ENCODE peak calls at places on chromosomes 16 and 17, in five cellular contexts. One of them, this sample, is unnamed.

GRCh38 chr17:70713694-70714093 is 544.4 kb downstream of the KCNJ2 start:
- DNase-seq in AG04450: no peak
- DNase-seq in transverse colon: no peak
- DNase-seq in CD4-positive, alpha-beta T cell: no peak
- DNase-seq in WTC11: no peak
- DNase-seq in this sample: no peak

GRCh38 chr16:81263470-81264200 is 25.1 kb downstream of the BCO1 start:
- DNase-seq in AG04450: no peak
- DNase-seq in transverse colon: no peak
- DNase-seq in CD4-positive, alpha-beta T cell: no peak
- DNase-seq in WTC11: no peak
- DNase-seq in this sample: peak; percentile 7

GRCh38 chr16:73405851-73406250 is 357.9 kb upstream of the ZFHX3 start:
- DNase-seq in AG04450: no peak
- DNase-seq in transverse colon: no peak
- DNase-seq in CD4-positive, alpha-beta T cell: no peak
- DNase-seq in WTC11: no peak
- DNase-seq in this sample: peak; percentile 26

GRCh38 chr16:57639172-57639571 is 10.7 kb downstream of the ADGRG1 start:
- DNase-seq in AG04450: no peak
- DNase-seq in transverse colon: no peak
- DNase-seq in CD4-positive, alpha-beta T cell: no peak
- DNase-seq in WTC11: peak; percentile 75
- DNase-seq in this sample: no peak

GRCh38 chr16:46743232-46743719 is 4.9 kb downstream of the MYLK3 start:
- DNase-seq in AG04450: no peak
- DNase-seq in transverse colon: no peak
- DNase-seq in CD4-positive, alpha-beta T cell: no peak
- DNase-seq in WTC11: no peak
- DNase-seq in this sample: peak; percentile 32

GRCh38 chr16:17246577-17246885 is 224.2 kb downstream of the XYLT1 start:
- DNase-seq in AG04450: no peak
- DNase-seq in transverse colon: no peak
- DNase-seq in CD4-positive, alpha-beta T cell: no peak
- DNase-seq in WTC11: no peak
- DNase-seq in this sample: no peak

GRCh38 chr16:21084631-21085235 is 65.9 kb downstream of the DNAH3 start:
- DNase-seq in AG04450: no peak
- DNase-seq in transverse colon: no peak
- DNase-seq in CD4-positive, alpha-beta T cell: no peak
- DNase-seq in WTC11: no peak
- DNase-seq in this sample: no peak

GRCh38 chr17:79798296-79799173 is 1.7 kb upstream of the CBX8 start:
- DNase-seq in AG04450: no peak
- DNase-seq in transverse colon: no peak
- DNase-seq in CD4-positive, alpha-beta T cell: no peak
- DNase-seq in WTC11: peak; percentile 41
- DNase-seq in this sample: no peak

GRCh38 chr16:89720520-89720858 is 209 bp downstream of the VPS9D1 start:
- DNase-seq in AG04450: no peak
- DNase-seq in transverse colon: peak; percentile 75
- DNase-seq in CD4-positive, alpha-beta T cell: no peak
- DNase-seq in WTC11: peak; percentile 69
- DNase-seq in this sample: no peak

GRCh38 chr17:72185571-72185970 is 64.8 kb downstream of the SOX9 start:
- DNase-seq in AG04450: no peak
- DNase-seq in transverse colon: no peak
- DNase-seq in CD4-positive, alpha-beta T cell: no peak
- DNase-seq in WTC11: no peak
- DNase-seq in this sample: no peak

GRCh38 chr16:79656537-79657115 is 56.1 kb upstream of the MAF start:
- DNase-seq in AG04450: no peak
- DNase-seq in transverse colon: no peak
- DNase-seq in CD4-positive, alpha-beta T cell: no peak
- DNase-seq in WTC11: no peak
- DNase-seq in this sample: no peak

GRCh38 chr17:82011617-82012481 is 10.8 kb downstream of the CENPX start:
- DNase-seq in AG04450: no peak
- DNase-seq in transverse colon: no peak
- DNase-seq in CD4-positive, alpha-beta T cell: no peak
- DNase-seq in WTC11: no peak
- DNase-seq in this sample: no peak

GRCh38 chr16:71353736-71354135 is 4.8 kb upstream of the CALB2 start:
- DNase-seq in AG04450: no peak
- DNase-seq in transverse colon: no peak
- DNase-seq in CD4-positive, alpha-beta T cell: no peak
- DNase-seq in WTC11: no peak
- DNase-seq in this sample: no peak

GRCh38 chr17:63545302-63545928 is 4.9 kb upstream of the DCAF7 start:
- DNase-seq in AG04450: no peak
- DNase-seq in transverse colon: no peak
- DNase-seq in CD4-positive, alpha-beta T cell: no peak
- DNase-seq in WTC11: no peak
- DNase-seq in this sample: no peak

GRCh38 chr16:824601-825000 is 24.1 kb upstream of the GNG13 start:
- DNase-seq in AG04450: no peak
- DNase-seq in transverse colon: no peak
- DNase-seq in CD4-positive, alpha-beta T cell: no peak
- DNase-seq in WTC11: no peak
- DNase-seq in this sample: no peak

GRCh38 chr17:82545071-82545462 is 25.5 kb downstream of the FOXK2 start:
- DNase-seq in AG04450: no peak
- DNase-seq in transverse colon: no peak
- DNase-seq in CD4-positive, alpha-beta T cell: no peak
- DNase-seq in WTC11: no peak
- DNase-seq in this sample: no peak

GRCh38 chr16:86777098-86777946 is 199.0 kb downstream of the FOXL1 start:
- DNase-seq in AG04450: peak; percentile 24
- DNase-seq in transverse colon: no peak
- DNase-seq in CD4-positive, alpha-beta T cell: no peak
- DNase-seq in WTC11: no peak
- DNase-seq in this sample: peak; percentile 25

GRCh38 chr17:8896087-8896486 is 28.6 kb upstream of the PIK3R6 start:
- DNase-seq in AG04450: no peak
- DNase-seq in transverse colon: no peak
- DNase-seq in CD4-positive, alpha-beta T cell: no peak
- DNase-seq in WTC11: no peak
- DNase-seq in this sample: no peak

GRCh38 chr17:67218385-67218950 is 26.5 kb downstream of the HELZ start:
- DNase-seq in AG04450: no peak
- DNase-seq in transverse colon: no peak
- DNase-seq in CD4-positive, alpha-beta T cell: no peak
- DNase-seq in WTC11: no peak
- DNase-seq in this sample: peak; percentile 63

GRCh38 chr16:23516366-23517137 is 6.3 kb upstream of the GGA2 start:
- DNase-seq in AG04450: no peak
- DNase-seq in transverse colon: no peak
- DNase-seq in CD4-positive, alpha-beta T cell: no peak
- DNase-seq in WTC11: no peak
- DNase-seq in this sample: no peak

GRCh38 chr16:89506113-89506504 is 2.1 kb upstream of the SPG7 start:
- DNase-seq in AG04450: no peak
- DNase-seq in transverse colon: no peak
- DNase-seq in CD4-positive, alpha-beta T cell: no peak
- DNase-seq in WTC11: no peak
- DNase-seq in this sample: no peak

GRCh38 chr17:32529604-32530003 is 42.8 kb downstream of the CDK5R1 start:
- DNase-seq in AG04450: no peak
- DNase-seq in transverse colon: no peak
- DNase-seq in CD4-positive, alpha-beta T cell: no peak
- DNase-seq in WTC11: no peak
- DNase-seq in this sample: no peak

GRCh38 chr17:3529817-3530741 is 27.5 kb downstream of the TRPV3 start:
- DNase-seq in AG04450: no peak
- DNase-seq in transverse colon: no peak
- DNase-seq in CD4-positive, alpha-beta T cell: no peak
- DNase-seq in WTC11: peak; percentile 50
- DNase-seq in this sample: no peak

GRCh38 chr17:15092762-15093161 is 172.4 kb downstream of the PMP22 start:
- DNase-seq in AG04450: no peak
- DNase-seq in transverse colon: no peak
- DNase-seq in CD4-positive, alpha-beta T cell: no peak
- DNase-seq in WTC11: no peak
- DNase-seq in this sample: peak; percentile 29

GRCh38 chr17:63881935-63882601 is at the start of gene GH2:
- DNase-seq in AG04450: no peak
- DNase-seq in transverse colon: peak; percentile 50
- DNase-seq in CD4-positive, alpha-beta T cell: peak; percentile 59
- DNase-seq in WTC11: peak; percentile 86
- DNase-seq in this sample: peak; percentile 46

GRCh38 chr16:56974549-56975300 is 13.0 kb downstream of the CETP start:
- DNase-seq in AG04450: no peak
- DNase-seq in transverse colon: no peak
- DNase-seq in CD4-positive, alpha-beta T cell: no peak
- DNase-seq in WTC11: no peak
- DNase-seq in this sample: no peak

GRCh38 chr17:13642188-13642587 is 40.5 kb upstream of the HS3ST3A1 start:
- DNase-seq in AG04450: no peak
- DNase-seq in transverse colon: no peak
- DNase-seq in CD4-positive, alpha-beta T cell: no peak
- DNase-seq in WTC11: no peak
- DNase-seq in this sample: no peak

GRCh38 chr17:40777971-40778370 is 4.4 kb downstream of the KRT27 start:
- DNase-seq in AG04450: no peak
- DNase-seq in transverse colon: no peak
- DNase-seq in CD4-positive, alpha-beta T cell: no peak
- DNase-seq in WTC11: no peak
- DNase-seq in this sample: no peak

GRCh38 chr16:19659554-19659953 is 58.5 kb downstream of the KNOP1 start:
- DNase-seq in AG04450: no peak
- DNase-seq in transverse colon: no peak
- DNase-seq in CD4-positive, alpha-beta T cell: no peak
- DNase-seq in WTC11: no peak
- DNase-seq in this sample: no peak

GRCh38 chr16:82864332-82865040 is 237.7 kb downstream of the CDH13 start:
- DNase-seq in AG04450: no peak
- DNase-seq in transverse colon: no peak
- DNase-seq in CD4-positive, alpha-beta T cell: no peak
- DNase-seq in WTC11: no peak
- DNase-seq in this sample: no peak

GRCh38 chr17:75288784-75289121 is 480 bp downstream of the SLC25A19 start:
- DNase-seq in AG04450: no peak
- DNase-seq in transverse colon: peak; percentile 67
- DNase-seq in CD4-positive, alpha-beta T cell: peak; percentile 23
- DNase-seq in WTC11: peak; percentile 53
- DNase-seq in this sample: no peak

GRCh38 chr17:43816336-43817320 is 16.3 kb downstream of the MPP3 start:
- DNase-seq in AG04450: no peak
- DNase-seq in transverse colon: no peak
- DNase-seq in CD4-positive, alpha-beta T cell: no peak
- DNase-seq in WTC11: no peak
- DNase-seq in this sample: no peak

GRCh38 chr16:10080031-10080772 is 102.0 kb downstream of the GRIN2A start:
- DNase-seq in AG04450: no peak
- DNase-seq in transverse colon: no peak
- DNase-seq in CD4-positive, alpha-beta T cell: no peak
- DNase-seq in WTC11: no peak
- DNase-seq in this sample: peak; percentile 95

GRCh38 chr16:73725147-73725546 is 571.5 kb upstream of the PSMD7 start:
- DNase-seq in AG04450: no peak
- DNase-seq in transverse colon: no peak
- DNase-seq in CD4-positive, alpha-beta T cell: no peak
- DNase-seq in WTC11: no peak
- DNase-seq in this sample: no peak

GRCh38 chr17:49676276-49676868 is 1.5 kb downstream of the SPOP start:
- DNase-seq in AG04450: no peak
- DNase-seq in transverse colon: peak; percentile 14
- DNase-seq in CD4-positive, alpha-beta T cell: no peak
- DNase-seq in WTC11: no peak
- DNase-seq in this sample: peak; percentile 78

GRCh38 chr16:76574651-76575050 is 297.4 kb downstream of the CNTNAP4 start:
- DNase-seq in AG04450: no peak
- DNase-seq in transverse colon: no peak
- DNase-seq in CD4-positive, alpha-beta T cell: no peak
- DNase-seq in WTC11: no peak
- DNase-seq in this sample: no peak

GRCh38 chr17:82632461-82632860 is 15.8 kb downstream of the WDR45B start:
- DNase-seq in AG04450: no peak
- DNase-seq in transverse colon: no peak
- DNase-seq in CD4-positive, alpha-beta T cell: no peak
- DNase-seq in WTC11: no peak
- DNase-seq in this sample: no peak

GRCh38 chr17:17728550-17729251 is 47.4 kb downstream of the RAI1 start:
- DNase-seq in AG04450: no peak
- DNase-seq in transverse colon: peak; percentile 45
- DNase-seq in CD4-positive, alpha-beta T cell: no peak
- DNase-seq in WTC11: no peak
- DNase-seq in this sample: no peak
- TF ChIP-seq CTCF in AG04450: no peak
- TF ChIP-seq CTCF in transverse colon: no peak
- TF ChIP-seq CTCF in CD4-positive, alpha-beta T cell: no peak
- TF ChIP-seq CTCF in WTC11: no peak
- TF ChIP-seq CTCF in this sample: no peak

GRCh38 chr16:65684230-65684629 is 562.4 kb upstream of the CDH11 start:
- DNase-seq in AG04450: no peak
- DNase-seq in transverse colon: no peak
- DNase-seq in CD4-positive, alpha-beta T cell: no peak
- DNase-seq in WTC11: no peak
- DNase-seq in this sample: no peak
- TF ChIP-seq CTCF in AG04450: peak; percentile 18
- TF ChIP-seq CTCF in transverse colon: no peak
- TF ChIP-seq CTCF in CD4-positive, alpha-beta T cell: no peak
- TF ChIP-seq CTCF in WTC11: no peak
- TF ChIP-seq CTCF in this sample: peak; percentile 63

GRCh38 chr17:2042355-2042929 is 620 bp downstream of the OVCA2 start:
- DNase-seq in AG04450: no peak
- DNase-seq in transverse colon: no peak
- DNase-seq in CD4-positive, alpha-beta T cell: no peak
- DNase-seq in WTC11: no peak
- DNase-seq in this sample: no peak
- TF ChIP-seq CTCF in AG04450: peak; percentile 43
- TF ChIP-seq CTCF in transverse colon: no peak
- TF ChIP-seq CTCF in CD4-positive, alpha-beta T cell: no peak
- TF ChIP-seq CTCF in WTC11: no peak
- TF ChIP-seq CTCF in this sample: no peak

DNA sequence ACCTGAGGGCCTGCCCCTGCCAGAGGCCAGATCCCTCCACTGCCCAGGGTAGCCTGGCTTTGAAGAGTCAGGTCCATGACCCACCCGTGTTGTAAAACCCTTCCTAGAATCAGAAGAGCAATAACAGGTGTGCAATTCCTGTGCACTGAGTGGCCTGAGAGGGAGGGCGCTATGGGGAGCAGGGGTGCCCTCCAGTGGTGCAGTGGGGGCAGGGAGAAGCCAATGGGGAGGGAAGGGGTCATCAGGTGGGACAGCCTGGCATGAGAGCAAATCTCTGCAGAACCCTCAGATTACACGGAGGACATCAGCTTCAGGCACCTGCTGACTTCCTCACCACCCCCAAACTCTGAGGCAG is 72.9 kb upstream of the ZNF469 start:
- DNase-seq in AG04450: no peak
- DNase-seq in transverse colon: no peak
- DNase-seq in CD4-positive, alpha-beta T cell: no peak
- DNase-seq in WTC11: peak; percentile 39
- DNase-seq in this sample: no peak
- TF ChIP-seq CTCF in AG04450: peak; percentile 11
- TF ChIP-seq CTCF in transverse colon: no peak
- TF ChIP-seq CTCF in CD4-positive, alpha-beta T cell: no peak
- TF ChIP-seq CTCF in WTC11: no peak
- TF ChIP-seq CTCF in this sample: peak; percentile 36